ENCODE peak calls at places on chromosomes 7 and 10, in nine cellular contexts. T, S, J, L, Y, X, K, W and Z are unnamed samples.

GRCh38 chr7:73626814-73627213 is 2.5 kb upstream of the MLXIPL start:
- DNase-seq in T (no peak), S (no peak), J (no peak), L (no peak), Y (no peak), X (no peak), K (no peak), W (no peak), Z (no peak)

GRCh38 chr7:137930616-137931015 is 71.3 kb downstream of the CREB3L2 start:
- DNase-seq in T (no peak), S (peak), J (no peak), L (no peak), Y (no peak), X (no peak), K (no peak), W (peak), Z (no peak)

GRCh38 chr7:2944729-2945128 is 98.9 kb downstream of the CARD11 start:
- DNase-seq in T (no peak), S (no peak), J (no peak), L (no peak), Y (no peak), X (no peak), K (no peak), W (no peak), Z (no peak)

GRCh38 chr10:92727550-92727949 is 37.8 kb downstream of the HHEX start:
- DNase-seq in T (no peak), S (no peak), J (no peak), L (no peak), Y (no peak), X (no peak), K (no peak), W (no peak), Z (no peak)

GRCh38 chr10:99619090-99619800 is 994 bp downstream of the SLC25A28 start:
- DNase-seq in T (no peak), S (no peak), J (peak), L (no peak), Y (no peak), X (no peak), K (no peak), W (no peak), Z (no peak)

GRCh38 chr7:44059219-44060090 is 5.9 kb downstream of the PGAM2 start:
- DNase-seq in T (peak), S (no peak), J (no peak), L (no peak), Y (no peak), X (no peak), K (peak), W (no peak), Z (peak)

GRCh38 chr7:102146989-102147388 is 139.7 kb upstream of the SH2B2 start:
- DNase-seq in T (no peak), S (no peak), J (no peak), L (peak), Y (no peak), X (no peak), K (no peak), W (no peak), Z (peak)

GRCh38 chr10:126803394-126803793 is 101.8 kb upstream of the DOCK1 start:
- DNase-seq in T (no peak), S (no peak), J (no peak), L (no peak), Y (no peak), X (no peak), K (no peak), W (no peak), Z (no peak)

GRCh38 chr10:111177379-111177778 is 100.5 kb downstream of the ADRA2A start:
- DNase-seq in T (no peak), S (no peak), J (no peak), L (no peak), Y (no peak), X (no peak), K (no peak), W (no peak), Z (no peak)

GRCh38 chr10:102132563-102133372 is at the start of gene PPRC1:
- DNase-seq in T (peak), S (peak), J (peak), L (peak), Y (peak), X (peak), K (peak), W (peak), Z (peak)
- TF ChIP-seq POLR2A in T (peak), S (peak), J (peak), L (peak), Y (no peak), X (peak), K (peak), W (peak), Z (peak)

GRCh38 chr7:28641752-28642546 is 229.6 kb downstream of the CREB5 start:
- DNase-seq in T (no peak), S (no peak), J (no peak), L (no peak), Y (no peak), X (no peak), K (no peak), W (no peak), Z (no peak)
- TF ChIP-seq POLR2A in T (no peak), S (no peak), J (no peak), L (no peak), Y (no peak), X (no peak), K (no peak), W (no peak), Z (no peak)

GRCh38 chr7:139713061-139713460 is 64.7 kb downstream of the HIPK2 start:
- DNase-seq in T (no peak), S (no peak), J (no peak), L (no peak), Y (no peak), X (no peak), K (no peak), W (no peak), Z (no peak)

GRCh38 chr7:139716156-139716942 is 61.4 kb downstream of the HIPK2 start:
- DNase-seq in T (peak), S (no peak), J (no peak), L (no peak), Y (no peak), X (no peak), K (no peak), W (no peak), Z (no peak)

GRCh38 chr7:139715194-139715815 is 62.5 kb downstream of the HIPK2 start:
- DNase-seq in T (no peak), S (no peak), J (no peak), L (no peak), Y (no peak), X (no peak), K (no peak), W (no peak), Z (no peak)

GRCh38 chr7:139713835-139714162 is 64.0 kb downstream of the HIPK2 start:
- DNase-seq in T (peak), S (no peak), J (no peak), L (no peak), Y (no peak), X (no peak), K (no peak), W (no peak), Z (no peak)

GRCh38 chr7:139714163-139714901 is 63.5 kb downstream of the HIPK2 start:
- DNase-seq in T (peak), S (no peak), J (no peak), L (no peak), Y (peak), X (no peak), K (no peak), W (no peak), Z (no peak)
- TF ChIP-seq POLR2A in T (no peak), S (no peak), J (peak), L (no peak), Y (no peak), X (no peak), K (no peak), W (no peak), Z (no peak)

DNA sequence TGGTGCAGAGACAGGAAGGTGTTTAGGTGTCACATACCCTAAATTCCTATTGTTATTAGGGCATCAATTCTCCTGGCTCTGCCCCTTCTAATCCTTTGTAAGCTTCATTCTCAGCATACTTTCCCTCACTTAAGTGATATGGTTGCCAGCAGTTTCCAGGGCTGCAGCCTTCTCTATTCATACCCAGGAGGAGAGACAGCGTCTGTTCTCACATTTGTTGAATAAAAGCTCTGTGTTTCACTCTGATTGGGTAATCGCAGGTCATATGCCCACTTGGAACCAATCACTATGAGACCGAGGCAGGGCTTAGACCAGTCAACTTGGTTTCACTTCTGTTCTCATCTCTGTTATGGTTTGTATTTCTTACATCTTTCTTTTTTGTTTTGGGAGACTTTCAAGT is 109.6 kb upstream of the MTPN start:
- DNase-seq in T (peak), S (peak), J (peak), L (peak), Y (no peak), X (peak), K (peak), W (peak), Z (peak)
- TF ChIP-seq POLR2A in T (no peak), S (peak), J (no peak), L (no peak), Y (no peak), X (no peak), K (peak), W (no peak), Z (no peak)

DNA sequence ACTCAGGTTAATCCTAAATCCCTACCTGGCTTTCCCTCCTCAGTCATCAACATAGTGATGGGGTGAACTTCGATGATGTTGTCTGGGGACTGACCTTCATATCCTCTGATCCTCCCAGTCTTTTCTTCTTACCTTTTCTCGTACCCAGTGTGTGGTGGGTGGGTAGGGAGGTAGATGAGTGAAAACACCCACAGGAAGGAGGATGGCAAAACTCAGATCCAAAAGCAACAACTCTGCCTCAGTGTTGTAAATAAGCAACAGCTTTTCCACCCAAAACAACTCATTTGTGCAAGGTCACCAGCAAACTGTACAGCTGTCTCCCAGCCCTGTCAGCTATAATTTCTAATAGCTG is 38.6 kb downstream of the VOPP1 start:
- DNase-seq in T (no peak), S (no peak), J (no peak), L (no peak), Y (no peak), X (no peak), K (no peak), W (no peak), Z (no peak)
- TF ChIP-seq POLR2A in T (no peak), S (no peak), J (no peak), L (no peak), Y (no peak), X (no peak), K (no peak), W (no peak), Z (no peak)

GRCh38 chr10:123156091-123156490 is 1.9 kb downstream of the BUB3 start:
- DNase-seq in T (no peak), S (no peak), J (no peak), L (no peak), Y (no peak), X (no peak), K (no peak), W (no peak), Z (no peak)

GRCh38 chr10:123157210-123157609 is 3.0 kb downstream of the BUB3 start:
- DNase-seq in T (no peak), S (no peak), J (no peak), L (no peak), Y (no peak), X (no peak), K (no peak), W (no peak), Z (no peak)

GRCh38 chr10:123154943-123155505 is 822 bp downstream of the BUB3 start:
- DNase-seq in T (peak), S (no peak), J (no peak), L (no peak), Y (no peak), X (no peak), K (no peak), W (peak), Z (no peak)

GRCh38 chr10:123153486-123154091 is 613 bp upstream of the BUB3 start:
- DNase-seq in T (no peak), S (no peak), J (no peak), L (no peak), Y (no peak), X (no peak), K (no peak), W (no peak), Z (no peak)

DNA sequence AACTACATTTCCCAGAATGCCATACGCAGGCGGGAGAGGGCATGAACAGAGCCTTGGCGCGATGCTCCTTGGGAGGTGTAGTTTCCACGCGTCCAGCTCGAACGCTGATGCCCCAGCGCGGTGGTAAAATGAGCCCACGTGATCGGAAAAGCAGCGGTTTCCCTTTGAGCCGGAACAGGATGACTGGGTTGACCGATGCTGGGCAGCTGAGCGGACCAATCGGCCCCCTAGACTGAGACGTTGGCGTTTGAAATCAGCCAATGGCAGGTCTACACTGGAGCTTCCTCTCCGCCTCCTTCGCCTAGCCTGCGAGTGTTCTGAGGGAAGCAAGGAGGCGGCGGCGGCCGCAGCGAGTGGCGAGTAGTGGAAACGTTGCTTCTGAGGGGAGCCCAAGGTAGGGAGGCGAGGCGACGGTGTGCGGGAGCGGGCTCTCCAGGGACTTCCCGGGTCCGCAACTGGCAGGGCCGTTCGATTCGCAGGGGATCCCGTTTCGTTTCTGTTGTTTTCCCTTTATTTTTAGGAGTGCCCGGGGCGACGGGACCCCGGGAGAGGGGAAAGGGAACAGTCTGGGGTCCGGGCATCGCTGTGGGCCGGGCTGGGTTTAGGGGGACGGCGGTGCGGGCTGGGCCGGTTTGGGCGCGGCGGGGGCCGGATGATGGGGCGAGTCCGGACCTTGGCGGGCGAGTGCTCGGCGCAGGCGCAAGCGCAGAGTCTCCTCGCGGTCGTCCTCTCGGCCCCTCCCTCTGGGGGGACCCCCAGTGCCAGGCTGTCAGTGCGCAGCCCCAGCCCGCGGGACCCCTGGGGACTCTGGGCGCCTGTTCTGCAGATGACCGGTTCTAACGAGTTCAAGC is at the start of gene BUB3:
- DNase-seq in T (peak), S (peak), J (peak), L (peak), Y (peak), X (peak), K (peak), W (peak), Z (peak)
- TF ChIP-seq POLR2A in T (peak), S (peak), J (peak), L (peak), Y (peak), X (peak), K (peak), W (peak), Z (peak)

GRCh38 chr7:139341776-139342244 is 673 bp downstream of the FMC1 start:
- DNase-seq in T (no peak), S (no peak), J (no peak), L (no peak), Y (no peak), X (no peak), K (no peak), W (no peak), Z (no peak)
- TF ChIP-seq POLR2A in T (peak), S (no peak), J (no peak), L (peak), Y (no peak), X (no peak), K (no peak), W (no peak), Z (peak)

GRCh38 chr10:97782455-97783228 is 10.8 kb upstream of the SFRP5 start:
- DNase-seq in T (no peak), S (no peak), J (no peak), L (no peak), Y (no peak), X (no peak), K (no peak), W (no peak), Z (peak)
- TF ChIP-seq POLR2A in T (no peak), S (no peak), J (no peak), L (no peak), Y (no peak), X (no peak), K (no peak), W (no peak), Z (no peak)

GRCh38 chr7:123750389-123751230 is 1.8 kb upstream of the WASL start:
- DNase-seq in T (no peak), S (no peak), J (no peak), L (no peak), Y (no peak), X (no peak), K (no peak), W (no peak), Z (no peak)

GRCh38 chr7:123748171-123748733 is 551 bp downstream of the WASL start:
- DNase-seq in T (peak), S (peak), J (no peak), L (peak), Y (no peak), X (peak), K (peak), W (peak), Z (no peak)

GRCh38 chr7:123749537-123749857 is 694 bp upstream of the WASL start:
- DNase-seq in T (no peak), S (peak), J (no peak), L (peak), Y (no peak), X (no peak), K (no peak), W (peak), Z (peak)

GRCh38 chr7:123747620-123748141 is 1.1 kb downstream of the WASL start:
- DNase-seq in T (peak), S (peak), J (no peak), L (peak), Y (no peak), X (peak), K (peak), W (peak), Z (peak)

GRCh38 chr7:123748734-123749536 is at the start of gene WASL:
- DNase-seq in T (peak), S (peak), J (peak), L (peak), Y (peak), X (peak), K (peak), W (peak), Z (peak)
- TF ChIP-seq POLR2A in T (peak), S (peak), J (peak), L (peak), Y (peak), X (peak), K (peak), W (peak), Z (peak)